ENCODE peak calls at places on chromosome X, in ten cellular contexts. One of them, this sample, is unnamed.

GRCh38 chrX:63186137-63186536 is 165.0 kb downstream of the SPIN4 start:
- DNase-seq in fibroblast of pulmonary artery: no peak
- DNase-seq in endothelial cell: no peak
- DNase-seq in transverse colon: no peak
- DNase-seq in pancreas: no peak
- DNase-seq in heart right ventricle: no peak
- DNase-seq in hepatocyte: no peak
- DNase-seq in fibroblast of the aortic adventitia: no peak
- DNase-seq in sigmoid colon: no peak
- DNase-seq in AG09319: no peak
- DNase-seq in this sample: no peak

GRCh38 chrX:53089224-53089842 is 4.6 kb upstream of the KANTR start:
- DNase-seq in AG09319: no peak
- DNase-seq in hepatocyte: peak; percentile 68
- DNase-seq in transverse colon: peak; percentile 65
- DNase-seq in fibroblast of pulmonary artery: peak; percentile 75
- DNase-seq in sigmoid colon: peak; percentile 85
- DNase-seq in endothelial cell: no peak
- DNase-seq in heart right ventricle: peak; percentile 34
- DNase-seq in pancreas: peak; percentile 36
- DNase-seq in fibroblast of the aortic adventitia: peak; percentile 79
- DNase-seq in this sample: no peak

GRCh38 chrX:119870626-119871131 is 854 bp downstream of the RNF113A start:
- DNase-seq in sigmoid colon: peak; percentile 52
- DNase-seq in pancreas: no peak
- DNase-seq in fibroblast of pulmonary artery: no peak
- DNase-seq in AG09319: no peak
- DNase-seq in hepatocyte: peak; percentile 34
- DNase-seq in fibroblast of the aortic adventitia: no peak
- DNase-seq in endothelial cell: peak; percentile 5
- DNase-seq in transverse colon: peak; percentile 29
- DNase-seq in heart right ventricle: no peak
- DNase-seq in this sample: no peak

GRCh38 chrX:1450381-1451161 is 2.1 kb downstream of the ASMTL start:
- DNase-seq in heart right ventricle: no peak
- DNase-seq in pancreas: no peak
- DNase-seq in fibroblast of the aortic adventitia: no peak
- DNase-seq in sigmoid colon: peak; percentile 54
- DNase-seq in transverse colon: no peak
- DNase-seq in fibroblast of pulmonary artery: no peak
- DNase-seq in endothelial cell: no peak
- DNase-seq in hepatocyte: no peak
- DNase-seq in AG09319: no peak
- DNase-seq in this sample: peak; percentile 37

GRCh38 chrX:53282313-53282712 is 929 bp upstream of the IQSEC2 start:
- DNase-seq in hepatocyte: no peak
- DNase-seq in sigmoid colon: no peak
- DNase-seq in pancreas: no peak
- DNase-seq in fibroblast of the aortic adventitia: no peak
- DNase-seq in endothelial cell: no peak
- DNase-seq in transverse colon: no peak
- DNase-seq in fibroblast of pulmonary artery: peak; percentile 11
- DNase-seq in heart right ventricle: no peak
- DNase-seq in AG09319: no peak
- DNase-seq in this sample: no peak

GRCh38 chrX:147853701-147854100 is 58.0 kb upstream of the FMR1 start:
- DNase-seq in fibroblast of pulmonary artery: no peak
- DNase-seq in hepatocyte: no peak
- DNase-seq in endothelial cell: peak; percentile 3
- DNase-seq in pancreas: no peak
- DNase-seq in transverse colon: no peak
- DNase-seq in AG09319: no peak
- DNase-seq in heart right ventricle: no peak
- DNase-seq in fibroblast of the aortic adventitia: no peak
- DNase-seq in sigmoid colon: no peak
- DNase-seq in this sample: no peak

GRCh38 chrX:311156-312129 is 7.2 kb downstream of the GTPBP6 start:
- DNase-seq in transverse colon: no peak
- DNase-seq in fibroblast of the aortic adventitia: no peak
- DNase-seq in AG09319: no peak
- DNase-seq in endothelial cell: no peak
- DNase-seq in pancreas: no peak
- DNase-seq in hepatocyte: no peak
- DNase-seq in fibroblast of pulmonary artery: no peak
- DNase-seq in heart right ventricle: no peak
- DNase-seq in sigmoid colon: peak; percentile 63
- DNase-seq in this sample: peak; percentile 78

GRCh38 chrX:8364369-8365141 is 100.1 kb upstream of the VCX3B start:
- DNase-seq in heart right ventricle: no peak
- DNase-seq in hepatocyte: peak; percentile 20
- DNase-seq in AG09319: no peak
- DNase-seq in endothelial cell: peak; percentile 47
- DNase-seq in sigmoid colon: no peak
- DNase-seq in fibroblast of pulmonary artery: peak; percentile 20
- DNase-seq in fibroblast of the aortic adventitia: no peak
- DNase-seq in pancreas: no peak
- DNase-seq in transverse colon: no peak
- DNase-seq in this sample: no peak

GRCh38 chrX:115494133-115494532 is 66.8 kb upstream of the PLS3 start:
- DNase-seq in fibroblast of the aortic adventitia: no peak
- DNase-seq in pancreas: no peak
- DNase-seq in hepatocyte: no peak
- DNase-seq in AG09319: no peak
- DNase-seq in endothelial cell: no peak
- DNase-seq in sigmoid colon: no peak
- DNase-seq in heart right ventricle: no peak
- DNase-seq in transverse colon: no peak
- DNase-seq in fibroblast of pulmonary artery: no peak
- DNase-seq in this sample: no peak

GRCh38 chrX:115978068-115978467 is 192.5 kb upstream of the AGTR2 start:
- DNase-seq in hepatocyte: no peak
- DNase-seq in fibroblast of pulmonary artery: no peak
- DNase-seq in fibroblast of the aortic adventitia: peak; percentile 1
- DNase-seq in transverse colon: no peak
- DNase-seq in heart right ventricle: no peak
- DNase-seq in AG09319: no peak
- DNase-seq in endothelial cell: no peak
- DNase-seq in pancreas: no peak
- DNase-seq in sigmoid colon: no peak
- DNase-seq in this sample: no peak

DNA sequence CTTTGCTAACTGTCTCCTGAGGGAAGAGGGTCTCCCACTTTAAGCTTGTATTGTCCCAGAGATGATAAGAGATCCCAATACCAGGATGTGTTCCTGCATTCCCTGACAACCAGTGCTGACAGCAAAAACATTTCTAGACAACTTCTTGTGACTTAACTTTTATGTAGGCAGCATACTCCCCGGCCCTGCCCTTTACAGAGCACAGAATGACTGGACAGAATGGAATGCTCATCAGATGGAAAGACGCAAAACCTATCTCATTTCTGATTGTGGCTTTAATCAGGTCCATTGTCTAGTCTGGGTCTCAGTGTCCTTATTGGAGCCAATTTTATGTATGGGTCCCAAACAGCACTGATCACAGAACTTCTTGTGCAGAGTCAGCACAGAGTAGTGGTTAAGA is 18.2 kb upstream of the PLAC1 start:
- DNase-seq in fibroblast of the aortic adventitia: peak; percentile 79
- DNase-seq in heart right ventricle: no peak
- DNase-seq in hepatocyte: peak; percentile 16
- DNase-seq in sigmoid colon: no peak
- DNase-seq in transverse colon: no peak
- DNase-seq in fibroblast of pulmonary artery: peak; percentile 83
- DNase-seq in AG09319: no peak
- DNase-seq in pancreas: no peak
- DNase-seq in endothelial cell: no peak
- DNase-seq in this sample: no peak
- TF ChIP-seq CTCF in fibroblast of the aortic adventitia: no peak
- TF ChIP-seq CTCF in heart right ventricle: no peak
- TF ChIP-seq CTCF in hepatocyte: no peak
- TF ChIP-seq CTCF in sigmoid colon: no peak
- TF ChIP-seq CTCF in transverse colon: no peak
- TF ChIP-seq CTCF in fibroblast of pulmonary artery: no peak
- TF ChIP-seq CTCF in AG09319: no peak
- TF ChIP-seq CTCF in pancreas: no peak
- TF ChIP-seq CTCF in endothelial cell: no peak
- TF ChIP-seq CTCF in this sample: no peak

DNA sequence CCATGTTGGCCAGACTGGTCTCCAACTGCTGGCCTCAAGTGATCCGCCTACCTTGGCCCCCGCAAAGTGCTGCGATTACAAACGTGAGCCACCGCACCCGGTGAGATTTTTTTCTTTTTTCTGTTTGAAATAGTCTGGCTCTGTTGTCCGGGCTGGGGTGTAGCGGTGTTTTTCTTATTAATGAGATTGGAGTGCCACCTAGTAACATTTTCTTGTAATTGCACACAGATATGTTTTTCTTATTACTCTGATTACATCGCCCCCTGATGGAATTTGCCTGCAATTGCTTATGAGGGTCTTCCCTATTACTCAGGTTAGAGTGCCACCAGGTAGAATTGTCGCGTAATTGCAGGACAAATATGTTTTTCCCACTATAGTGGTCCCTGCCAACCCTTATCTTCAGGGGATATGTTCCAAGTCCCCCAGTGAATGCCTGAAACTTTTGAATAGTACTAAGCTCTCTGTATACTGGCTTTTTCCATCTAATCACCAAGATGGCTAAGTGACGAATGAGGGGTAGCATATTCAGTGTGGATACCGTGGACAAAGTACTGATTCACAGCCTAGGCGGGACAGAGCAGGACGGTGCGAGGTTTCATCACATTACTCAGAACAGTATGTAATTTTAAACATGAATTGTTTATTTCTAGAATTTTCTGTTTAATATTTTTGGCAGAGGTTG is 8.6 kb upstream of the PDHA1 start:
- DNase-seq in heart right ventricle: no peak
- DNase-seq in hepatocyte: no peak
- DNase-seq in fibroblast of the aortic adventitia: no peak
- DNase-seq in sigmoid colon: no peak
- DNase-seq in endothelial cell: peak; percentile 4
- DNase-seq in AG09319: no peak
- DNase-seq in fibroblast of pulmonary artery: peak; percentile 39
- DNase-seq in transverse colon: no peak
- DNase-seq in pancreas: no peak
- DNase-seq in this sample: no peak
- TF ChIP-seq CTCF in heart right ventricle: no peak
- TF ChIP-seq CTCF in hepatocyte: peak; percentile 29
- TF ChIP-seq CTCF in fibroblast of the aortic adventitia: peak; percentile 11
- TF ChIP-seq CTCF in sigmoid colon: no peak
- TF ChIP-seq CTCF in endothelial cell: peak; percentile 58
- TF ChIP-seq CTCF in AG09319: no peak
- TF ChIP-seq CTCF in fibroblast of pulmonary artery: peak; percentile 26
- TF ChIP-seq CTCF in transverse colon: peak; percentile 19
- TF ChIP-seq CTCF in pancreas: no peak
- TF ChIP-seq CTCF in this sample: no peak

GRCh38 chrX:152819271-152819670 is 11.3 kb downstream of the CETN2 start:
- DNase-seq in fibroblast of the aortic adventitia: peak; percentile 48
- DNase-seq in endothelial cell: no peak
- DNase-seq in AG09319: no peak
- DNase-seq in fibroblast of pulmonary artery: no peak
- DNase-seq in heart right ventricle: no peak
- DNase-seq in pancreas: no peak
- DNase-seq in hepatocyte: no peak
- DNase-seq in sigmoid colon: no peak
- DNase-seq in transverse colon: no peak
- DNase-seq in this sample: no peak

GRCh38 chrX:152813211-152813610 is 17.3 kb downstream of the CETN2 start:
- DNase-seq in AG09319: no peak
- DNase-seq in fibroblast of the aortic adventitia: no peak
- DNase-seq in hepatocyte: no peak
- DNase-seq in endothelial cell: no peak
- DNase-seq in pancreas: no peak
- DNase-seq in transverse colon: no peak
- DNase-seq in heart right ventricle: no peak
- DNase-seq in fibroblast of pulmonary artery: no peak
- DNase-seq in sigmoid colon: no peak
- DNase-seq in this sample: no peak

GRCh38 chrX:152819732-152820131 is 10.8 kb downstream of the CETN2 start:
- DNase-seq in heart right ventricle: no peak
- DNase-seq in fibroblast of the aortic adventitia: peak; percentile 47
- DNase-seq in hepatocyte: no peak
- DNase-seq in fibroblast of pulmonary artery: no peak
- DNase-seq in AG09319: no peak
- DNase-seq in transverse colon: no peak
- DNase-seq in pancreas: no peak
- DNase-seq in endothelial cell: no peak
- DNase-seq in sigmoid colon: no peak
- DNase-seq in this sample: no peak

GRCh38 chrX:152814048-152814447 is 16.5 kb downstream of the CETN2 start:
- DNase-seq in transverse colon: no peak
- DNase-seq in sigmoid colon: no peak
- DNase-seq in heart right ventricle: no peak
- DNase-seq in hepatocyte: no peak
- DNase-seq in fibroblast of pulmonary artery: no peak
- DNase-seq in endothelial cell: no peak
- DNase-seq in AG09319: no peak
- DNase-seq in fibroblast of the aortic adventitia: no peak
- DNase-seq in pancreas: no peak
- DNase-seq in this sample: no peak

GRCh38 chrX:152817082-152817744 is 13.3 kb downstream of the CETN2 start:
- DNase-seq in AG09319: no peak
- DNase-seq in fibroblast of pulmonary artery: peak; percentile 51
- DNase-seq in pancreas: peak; percentile 2
- DNase-seq in endothelial cell: peak; percentile 22
- DNase-seq in sigmoid colon: no peak
- DNase-seq in hepatocyte: peak; percentile 46
- DNase-seq in transverse colon: peak; percentile 26
- DNase-seq in fibroblast of the aortic adventitia: peak; percentile 60
- DNase-seq in heart right ventricle: no peak
- DNase-seq in this sample: no peak
- TF ChIP-seq CTCF in AG09319: peak; percentile 52
- TF ChIP-seq CTCF in fibroblast of pulmonary artery: peak; percentile 53
- TF ChIP-seq CTCF in pancreas: peak; percentile 8
- TF ChIP-seq CTCF in endothelial cell: no peak
- TF ChIP-seq CTCF in sigmoid colon: no peak
- TF ChIP-seq CTCF in hepatocyte: peak; percentile 63
- TF ChIP-seq CTCF in transverse colon: peak; percentile 22
- TF ChIP-seq CTCF in fibroblast of the aortic adventitia: peak; percentile 60
- TF ChIP-seq CTCF in heart right ventricle: peak; percentile 48
- TF ChIP-seq CTCF in this sample: peak; percentile 45

DNA sequence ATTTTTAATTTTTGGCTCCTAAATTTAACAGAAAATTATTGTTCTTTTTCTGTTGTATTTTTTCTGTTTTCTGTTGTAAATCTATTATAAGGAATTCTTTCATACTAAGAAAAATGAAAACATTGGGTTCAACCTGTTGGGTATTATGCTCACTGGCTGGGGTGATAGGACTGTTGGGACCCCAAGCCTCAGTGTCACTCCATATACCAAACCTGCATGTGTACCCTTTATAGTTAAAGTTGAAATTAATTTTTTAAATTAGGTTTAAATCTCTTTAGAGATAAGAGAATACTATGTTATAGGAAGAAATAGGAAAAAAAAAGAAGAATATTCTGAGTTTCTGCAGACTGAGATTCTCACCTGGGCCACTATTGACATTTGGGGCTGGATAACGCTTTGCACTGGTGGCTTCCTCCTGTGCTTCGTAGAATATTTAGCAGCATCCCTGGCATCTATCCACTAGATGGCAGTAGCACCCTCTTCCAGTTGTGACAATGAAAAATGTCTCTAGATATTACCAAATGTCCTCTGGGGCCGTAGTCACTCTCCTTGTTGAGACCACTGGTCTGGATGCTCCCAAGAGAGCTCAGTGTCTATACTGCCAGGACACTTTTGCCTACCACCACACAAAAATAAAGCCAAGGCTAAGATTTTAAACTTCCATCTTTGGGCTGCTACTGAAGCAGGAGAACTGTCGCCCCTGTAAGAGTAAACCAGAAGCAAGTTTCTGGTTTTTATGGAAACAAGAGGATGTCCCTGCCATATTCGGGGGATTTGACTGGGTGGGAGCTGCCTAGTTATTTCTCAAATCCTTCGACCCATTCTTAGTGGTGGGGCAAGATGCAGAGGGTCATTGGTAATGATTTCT is 22.4 kb upstream of the CLTRN start:
- DNase-seq in pancreas: peak; percentile 10
- DNase-seq in fibroblast of pulmonary artery: peak; percentile 66
- DNase-seq in sigmoid colon: no peak
- DNase-seq in endothelial cell: peak; percentile 41
- DNase-seq in transverse colon: peak; percentile 60
- DNase-seq in AG09319: peak; percentile 23
- DNase-seq in hepatocyte: peak; percentile 84
- DNase-seq in heart right ventricle: peak; percentile 39
- DNase-seq in fibroblast of the aortic adventitia: peak; percentile 70
- DNase-seq in this sample: no peak
- TF ChIP-seq CTCF in pancreas: peak; percentile 82
- TF ChIP-seq CTCF in fibroblast of pulmonary artery: peak; percentile 65
- TF ChIP-seq CTCF in sigmoid colon: peak; percentile 18
- TF ChIP-seq CTCF in endothelial cell: peak; percentile 61
- TF ChIP-seq CTCF in transverse colon: peak; percentile 55
- TF ChIP-seq CTCF in AG09319: peak; percentile 86
- TF ChIP-seq CTCF in hepatocyte: peak; percentile 83
- TF ChIP-seq CTCF in heart right ventricle: peak; percentile 76
- TF ChIP-seq CTCF in fibroblast of the aortic adventitia: peak; percentile 88
- TF ChIP-seq CTCF in this sample: peak; percentile 70

This sample was measured in RWPE2.